ENCODE peak calls at places on chromosomes 2 and 18, in five cellular contexts. R is type B pancreatic cell, Z is fibroblast of pulmonary artery, G is Peyer's patch, U is nephron progenitor cell. P is an unnamed sample.

GRCh38 chr2:63926800-63927199 is 85.1 kb downstream of the UGP2 start:
- DNase-seq in R (no peak), Z (no peak), G (no peak), U (no peak), P (no peak)

GRCh38 chr18:24270937-24271380 is 126.7 kb downstream of the OSBPL1A start:
- DNase-seq in R (no peak), Z (peak), G (no peak), U (no peak), P (no peak)

GRCh38 chr18:69599377-69599776 is 198.7 kb downstream of the DOK6 start:
- DNase-seq in R (no peak), Z (no peak), G (no peak), U (no peak), P (no peak)

GRCh38 chr18:24918257-24918656 is 433.7 kb downstream of the ZNF521 start:
- DNase-seq in R (no peak), Z (no peak), G (no peak), U (no peak), P (no peak)

GRCh38 chr2:234794866-234795265 is 157.0 kb upstream of the SH3BP4 start:
- DNase-seq in R (no peak), Z (no peak), G (no peak), U (no peak), P (no peak)

GRCh38 chr2:228039752-228040534 is 141.5 kb downstream of the SPHKAP start:
- DNase-seq in R (no peak), Z (peak), G (no peak), U (peak), P (no peak)

GRCh38 chr18:54792079-54792478 is 36.2 kb upstream of the RAB27B start:
- DNase-seq in R (no peak), Z (no peak), G (no peak), U (no peak), P (no peak)

GRCh38 chr18:56240405-56240804 is 398.0 kb downstream of the TXNL1 start:
- DNase-seq in R (no peak), Z (no peak), G (no peak), U (no peak), P (no peak)

GRCh38 chr2:172792711-172793110 is 57.1 kb downstream of the RAPGEF4 start:
- DNase-seq in R (no peak), Z (no peak), G (no peak), U (no peak), P (no peak)

GRCh38 chr2:144377929-144378328 is 142.0 kb downstream of the ZEB2 start:
- DNase-seq in R (no peak), Z (peak), G (no peak), U (no peak), P (no peak)

GRCh38 chr18:49238433-49239042 is 221.9 kb downstream of the DYM start:
- DNase-seq in R (no peak), Z (peak), G (no peak), U (peak), P (no peak)

GRCh38 chr2:205704101-205704741 is 21.9 kb downstream of the NRP2 start:
- DNase-seq in R (no peak), Z (peak), G (no peak), U (no peak), P (no peak)

GRCh38 chr18:4260107-4260506 is 195.0 kb downstream of the DLGAP1 start:
- DNase-seq in R (no peak), Z (no peak), G (no peak), U (no peak), P (no peak)

GRCh38 chr2:172667926-172668325 is 67.7 kb upstream of the RAPGEF4 start:
- DNase-seq in R (no peak), Z (no peak), G (no peak), U (no peak), P (no peak)

GRCh38 chr2:171889333-171889732 is 4.7 kb downstream of the SLC25A12 start:
- DNase-seq in R (no peak), Z (no peak), G (no peak), U (no peak), P (no peak)

GRCh38 chr2:234435836-234436481 is 60.9 kb downstream of the ARL4C start:
- DNase-seq in R (no peak), Z (no peak), G (no peak), U (no peak), P (no peak)

GRCh38 chr2:5967506-5967905 is 275.3 kb downstream of the SOX11 start:
- DNase-seq in R (no peak), Z (no peak), G (no peak), U (no peak), P (no peak)

GRCh38 chr2:167553635-167554034 is 665.4 kb downstream of the XIRP2 start:
- DNase-seq in R (no peak), Z (no peak), G (no peak), U (no peak), P (no peak)

GRCh38 chr18:79355433-79356335 is 40.0 kb upstream of the NFATC1 start:
- DNase-seq in R (no peak), Z (no peak), G (no peak), U (no peak), P (no peak)

GRCh38 chr2:112465373-112465772 is 16.6 kb upstream of the TTL start:
- DNase-seq in R (no peak), Z (peak), G (no peak), U (no peak), P (no peak)

GRCh38 chr2:73075477-73076373 is 4.2 kb upstream of the SFXN5 start:
- DNase-seq in R (no peak), Z (no peak), G (no peak), U (no peak), P (no peak)

GRCh38 chr2:178295911-178296310 is 101.6 kb downstream of the OSBPL6 start:
- DNase-seq in R (no peak), Z (no peak), G (no peak), U (no peak), P (no peak)

GRCh38 chr2:240359695-240360094 is 75.8 kb upstream of the GPC1 start:
- DNase-seq in R (no peak), Z (no peak), G (no peak), U (no peak), P (no peak)

GRCh38 chr2:169507698-169508097 is 1.8 kb upstream of the KLHL41 start:
- DNase-seq in R (no peak), Z (peak), G (no peak), U (no peak), P (no peak)

GRCh38 chr2:137689549-137689948 is 274.7 kb upstream of the HNMT start:
- DNase-seq in R (no peak), Z (peak), G (no peak), U (no peak), P (no peak)

GRCh38 chr2:109182426-109182825 is 53.4 kb downstream of the SH3RF3 start:
- DNase-seq in R (no peak), Z (no peak), G (no peak), U (no peak), P (no peak)

GRCh38 chr18:62828091-62828640 is 112.8 kb downstream of the PHLPP1 start:
- DNase-seq in R (no peak), Z (no peak), G (no peak), U (no peak), P (no peak)

GRCh38 chr18:32677578-32677977 is 95.2 kb downstream of the KLHL14 start:
- DNase-seq in R (no peak), Z (no peak), G (no peak), U (no peak), P (no peak)

GRCh38 chr18:32670727-32671126 is 102.1 kb downstream of the KLHL14 start:
- DNase-seq in R (no peak), Z (no peak), G (no peak), U (no peak), P (no peak)

GRCh38 chr18:32669549-32670165 is 103.2 kb downstream of the KLHL14 start:
- DNase-seq in R (no peak), Z (no peak), G (no peak), U (no peak), P (no peak)

DNA sequence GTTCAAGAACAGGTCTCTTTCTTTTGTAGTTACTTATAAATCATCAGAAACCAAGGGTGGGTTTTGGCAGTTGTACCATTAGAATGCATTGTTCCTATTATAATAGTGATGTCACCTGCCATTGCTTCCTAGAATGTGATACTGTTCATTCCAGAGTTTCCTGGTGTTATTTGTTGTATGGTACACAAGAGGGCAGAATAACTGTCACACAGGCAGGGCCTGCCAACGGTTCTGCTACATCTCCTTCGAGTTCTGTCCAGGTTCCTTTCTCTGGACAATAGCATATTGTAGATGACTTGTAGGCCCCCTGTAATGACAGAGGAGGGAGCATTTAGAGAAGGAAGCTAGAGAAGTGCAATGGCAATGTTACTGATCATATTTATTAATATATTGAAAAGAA is 98.3 kb downstream of the KLHL14 start:
- DNase-seq in R (no peak), Z (no peak), G (no peak), U (no peak), P (no peak)
- TF ChIP-seq CTCF in R (peak), Z (no peak), G (no peak), U (no peak), P (no peak)

DNA sequence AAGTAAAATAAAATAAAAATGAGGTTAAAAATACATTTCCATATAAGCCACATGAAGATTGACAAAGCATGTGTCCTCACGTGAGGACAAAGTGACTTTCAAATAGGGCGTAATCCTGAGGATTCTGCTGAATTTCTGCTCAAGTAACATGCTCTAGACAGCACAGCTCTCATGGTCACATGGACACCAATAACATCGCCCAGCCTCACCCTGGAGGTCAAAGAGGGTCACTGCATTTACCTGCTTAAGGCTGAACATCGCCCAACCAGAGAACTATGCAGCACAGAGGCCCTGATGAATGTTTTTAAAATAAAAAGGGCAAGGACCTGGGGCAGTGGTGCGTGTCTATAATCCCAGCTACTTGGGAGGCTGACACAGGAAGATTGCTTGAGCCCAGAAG is 30.2 kb downstream of the TGFBRAP1 start:
- DNase-seq in R (no peak), Z (no peak), G (no peak), U (no peak), P (no peak)
- TF ChIP-seq CTCF in R (peak), Z (no peak), G (no peak), U (no peak), P (no peak)

GRCh38 chr2:48567671-48568070 is 37.7 kb downstream of the STON1 start:
- DNase-seq in R (no peak), Z (peak), G (no peak), U (no peak), P (no peak)

GRCh38 chr2:48569433-48569832 is 39.5 kb downstream of the STON1 start:
- DNase-seq in R (no peak), Z (peak), G (no peak), U (no peak), P (no peak)

GRCh38 chr2:48568551-48568950 is 38.6 kb downstream of the STON1 start:
- DNase-seq in R (no peak), Z (peak), G (no peak), U (no peak), P (no peak)

GRCh38 chr2:48562281-48562680 is 32.3 kb downstream of the STON1 start:
- DNase-seq in R (no peak), Z (no peak), G (no peak), U (no peak), P (no peak)

DNA sequence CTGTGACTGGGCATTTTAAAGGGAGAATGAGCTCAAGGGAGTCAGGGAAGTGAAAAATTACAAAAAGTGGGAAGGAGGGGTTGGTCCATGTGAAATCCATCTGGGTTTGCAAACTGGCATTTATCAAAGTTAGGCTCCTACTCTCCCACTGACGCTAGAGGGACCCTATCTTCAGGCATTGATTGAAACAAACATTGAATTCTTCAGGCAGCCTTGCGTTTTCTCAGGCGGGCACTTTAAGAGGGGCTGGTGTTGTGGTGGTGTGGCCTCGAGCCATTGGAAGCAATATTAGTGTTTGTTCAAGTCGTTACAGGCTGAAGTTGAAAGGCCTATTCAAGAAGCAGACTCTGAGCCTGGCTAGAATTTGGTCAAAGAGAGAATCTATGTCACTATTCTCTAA is 36.6 kb downstream of the STON1 start:
- DNase-seq in R (no peak), Z (peak), G (no peak), U (no peak), P (no peak)
- TF ChIP-seq CTCF in R (peak), Z (peak), G (no peak), U (peak), P (peak)

GRCh38 chr2:158618859-158619490 is 162.2 kb downstream of the PKP4 start:
- DNase-seq in R (no peak), Z (peak), G (no peak), U (no peak), P (no peak)
- TF ChIP-seq CTCF in R (no peak), Z (no peak), G (no peak), U (no peak), P (no peak)

GRCh38 chr2:116440104-116440653 is 1374.3 kb upstream of the DDX18 start:
- DNase-seq in R (no peak), Z (no peak), G (no peak), U (no peak), P (no peak)

DNA sequence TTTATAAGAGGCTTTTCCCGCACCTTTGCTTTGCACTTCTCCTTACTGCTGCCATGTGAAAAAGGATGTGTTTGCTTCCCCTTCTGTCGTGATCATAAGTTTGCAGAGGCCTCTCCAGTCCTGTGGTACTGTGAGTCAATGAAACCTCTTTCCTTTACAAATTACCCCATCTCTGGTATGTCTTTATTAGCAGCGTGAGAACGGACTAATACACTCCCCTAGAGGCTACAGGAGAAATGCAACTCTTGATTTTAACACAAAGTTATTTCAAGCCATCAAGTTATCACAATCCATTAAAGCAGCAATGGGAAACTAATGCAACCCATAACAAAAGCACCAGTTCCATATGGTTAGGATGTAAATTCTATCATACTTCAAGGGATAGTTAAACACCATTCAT is 1378.8 kb upstream of the DDX18 start:
- DNase-seq in R (no peak), Z (no peak), G (no peak), U (no peak), P (no peak)
- TF ChIP-seq CTCF in R (no peak), Z (no peak), G (no peak), U (no peak), P (no peak)

P was measured in heart right ventricle.